ENCODE peak calls at places on chromosomes 16 and 17, in six cellular contexts. One of them, this sample, is unnamed.
A peak's percentile ranks its signal among the peaks of the same experiment; 100 is the strongest.

GRCh38 chr17:81843713-81844326 is 9.0 kb upstream of the PPP1R27 start:
- DNase-seq in WTC11: no peak
- DNase-seq in AG10803: no peak
- DNase-seq in Panc1: no peak
- DNase-seq in thoracic aorta: no peak
- DNase-seq in cardiac fibroblast: no peak
- DNase-seq in this sample: no peak

GRCh38 chr17:65698381-65699061 is 137.1 kb upstream of the AXIN2 start:
- DNase-seq in WTC11: no peak
- DNase-seq in AG10803: peak; percentile 27
- DNase-seq in cardiac fibroblast: peak; percentile 71
- DNase-seq in Panc1: no peak
- DNase-seq in thoracic aorta: no peak
- DNase-seq in this sample: no peak

GRCh38 chr17:59783221-59784016 is 76.0 kb downstream of the VMP1 start:
- DNase-seq in cardiac fibroblast: peak; percentile 82
- DNase-seq in AG10803: peak; percentile 42
- DNase-seq in WTC11: no peak
- DNase-seq in Panc1: no peak
- DNase-seq in thoracic aorta: no peak
- DNase-seq in this sample: no peak

GRCh38 chr16:60074378-60074777 is 1340.3 kb upstream of the GOT2 start:
- DNase-seq in Panc1: no peak
- DNase-seq in WTC11: no peak
- DNase-seq in cardiac fibroblast: no peak
- DNase-seq in thoracic aorta: no peak
- DNase-seq in AG10803: no peak
- DNase-seq in this sample: no peak

GRCh38 chr17:73647331-73647730 is 3.1 kb upstream of the SDK2 start:
- DNase-seq in WTC11: no peak
- DNase-seq in AG10803: no peak
- DNase-seq in thoracic aorta: no peak
- DNase-seq in Panc1: no peak
- DNase-seq in cardiac fibroblast: no peak
- DNase-seq in this sample: no peak

GRCh38 chr17:39147221-39148185 is 3.9 kb downstream of the PLXDC1 start:
- DNase-seq in cardiac fibroblast: no peak
- DNase-seq in WTC11: no peak
- DNase-seq in thoracic aorta: no peak
- DNase-seq in Panc1: no peak
- DNase-seq in AG10803: no peak
- DNase-seq in this sample: no peak

GRCh38 chr17:15966183-15966878 is 21.4 kb downstream of the ADORA2B start:
- DNase-seq in thoracic aorta: no peak
- DNase-seq in WTC11: peak; percentile 82
- DNase-seq in cardiac fibroblast: peak; percentile 35
- DNase-seq in Panc1: no peak
- DNase-seq in AG10803: no peak
- DNase-seq in this sample: no peak

GRCh38 chr17:10314332-10314731 is 58.5 kb downstream of the MYH13 start:
- DNase-seq in WTC11: no peak
- DNase-seq in Panc1: no peak
- DNase-seq in thoracic aorta: no peak
- DNase-seq in AG10803: no peak
- DNase-seq in cardiac fibroblast: no peak
- DNase-seq in this sample: no peak

GRCh38 chr17:10198509-10199249 is at the start of gene GAS7:
- DNase-seq in cardiac fibroblast: no peak
- DNase-seq in thoracic aorta: no peak
- DNase-seq in Panc1: no peak
- DNase-seq in WTC11: peak; percentile 81
- DNase-seq in AG10803: no peak
- DNase-seq in this sample: no peak

GRCh38 chr17:58412910-58413630 is 4.3 kb downstream of the RNF43 start:
- DNase-seq in cardiac fibroblast: no peak
- DNase-seq in WTC11: no peak
- DNase-seq in Panc1: no peak
- DNase-seq in thoracic aorta: no peak
- DNase-seq in AG10803: no peak
- DNase-seq in this sample: no peak

DNA sequence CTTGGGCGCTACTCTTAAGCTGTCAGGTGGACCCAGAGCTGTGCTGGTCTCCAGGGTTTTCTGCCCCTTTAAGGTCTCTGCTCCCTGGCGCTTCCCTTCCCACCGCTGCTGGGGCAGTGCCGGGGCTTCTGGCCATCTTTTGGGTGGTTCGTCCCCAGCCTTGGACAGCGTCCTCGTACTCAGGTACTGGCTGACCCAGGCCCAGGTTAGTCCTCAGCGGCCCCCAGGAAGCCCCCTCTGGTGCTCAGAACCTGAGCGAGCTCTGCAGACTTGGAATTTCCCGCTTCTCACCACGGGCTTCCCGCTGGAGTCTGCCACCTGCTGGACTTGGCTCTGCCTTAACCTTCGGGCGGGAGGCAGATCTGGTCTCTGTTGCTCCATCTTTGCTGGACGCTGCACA is 94.1 kb upstream of the ZNF750 start:
- DNase-seq in WTC11: peak; percentile 23
- DNase-seq in AG10803: no peak
- DNase-seq in Panc1: no peak
- DNase-seq in thoracic aorta: no peak
- DNase-seq in cardiac fibroblast: no peak
- DNase-seq in this sample: no peak
- TF ChIP-seq CTCF in WTC11: no peak
- TF ChIP-seq CTCF in AG10803: no peak
- TF ChIP-seq CTCF in Panc1: no peak
- TF ChIP-seq CTCF in thoracic aorta: no peak
- TF ChIP-seq CTCF in cardiac fibroblast: no peak
- TF ChIP-seq CTCF in this sample: no peak

GRCh38 chr17:28717578-28718316 is at the start of gene RAB34:
- DNase-seq in AG10803: peak; percentile 88
- DNase-seq in cardiac fibroblast: peak; percentile 80
- DNase-seq in thoracic aorta: peak; percentile 47
- DNase-seq in Panc1: no peak
- DNase-seq in WTC11: peak; percentile 96
- DNase-seq in this sample: no peak
- TF ChIP-seq CTCF in AG10803: peak; percentile 24
- TF ChIP-seq CTCF in cardiac fibroblast: no peak
- TF ChIP-seq CTCF in thoracic aorta: peak; percentile 19
- TF ChIP-seq CTCF in Panc1: peak; percentile 70
- TF ChIP-seq CTCF in WTC11: no peak
- TF ChIP-seq CTCF in this sample: no peak

GRCh38 chr16:86671486-86672214 is 93.3 kb downstream of the FOXL1 start:
- DNase-seq in AG10803: peak; percentile 37
- DNase-seq in Panc1: no peak
- DNase-seq in WTC11: no peak
- DNase-seq in cardiac fibroblast: no peak
- DNase-seq in thoracic aorta: no peak
- DNase-seq in this sample: no peak
- TF ChIP-seq CTCF in AG10803: no peak
- TF ChIP-seq CTCF in Panc1: no peak
- TF ChIP-seq CTCF in WTC11: no peak
- TF ChIP-seq CTCF in cardiac fibroblast: no peak
- TF ChIP-seq CTCF in thoracic aorta: no peak
- TF ChIP-seq CTCF in this sample: no peak

DNA sequence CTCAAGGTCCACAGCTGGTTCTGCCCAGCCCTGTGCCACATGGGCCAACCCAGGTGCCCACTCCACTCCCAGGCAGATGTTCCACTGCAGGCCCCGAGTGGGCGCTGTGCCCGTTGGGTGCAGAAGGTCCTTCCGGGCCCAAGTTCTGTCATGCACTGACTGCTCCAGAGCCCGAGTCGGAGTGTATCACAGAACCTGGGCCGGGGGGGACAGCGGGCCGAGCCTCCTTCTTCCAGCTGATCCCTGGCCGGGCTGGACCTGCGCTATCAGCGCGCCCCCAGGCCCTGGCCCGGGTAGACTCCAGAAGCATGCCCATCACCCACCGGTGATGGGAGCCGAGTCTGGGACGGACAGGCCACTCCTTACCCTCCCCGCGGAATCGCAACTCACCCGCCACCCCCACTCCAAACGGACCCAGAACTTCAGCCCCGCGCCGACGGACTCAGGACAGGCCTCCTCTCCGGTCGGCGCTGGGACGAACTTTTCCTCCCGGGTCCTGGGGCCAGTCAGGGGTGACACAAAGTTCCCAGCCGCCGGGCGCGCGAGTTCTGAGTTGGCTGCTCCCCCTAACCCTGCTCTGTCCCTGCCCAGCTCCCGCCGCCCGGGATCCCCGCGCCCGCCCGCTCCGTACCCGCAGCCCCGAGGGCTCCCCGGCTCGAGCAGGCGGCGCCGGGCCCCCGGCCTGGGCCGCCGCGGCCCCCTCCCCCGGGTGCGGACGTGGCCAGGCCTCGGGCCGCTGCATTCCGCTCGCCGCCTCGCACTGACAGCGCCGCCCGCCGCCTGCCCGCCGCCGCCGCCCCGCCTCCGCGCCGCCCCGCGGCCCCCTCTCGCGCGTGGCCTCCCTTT is at the start of gene COPZ2:
- DNase-seq in cardiac fibroblast: peak; percentile 59
- DNase-seq in Panc1: peak; percentile 22
- DNase-seq in thoracic aorta: peak; percentile 32
- DNase-seq in WTC11: peak; percentile 55
- DNase-seq in AG10803: peak; percentile 69
- DNase-seq in this sample: no peak
- TF ChIP-seq CTCF in cardiac fibroblast: peak; percentile 73
- TF ChIP-seq CTCF in Panc1: peak; percentile 84
- TF ChIP-seq CTCF in thoracic aorta: peak; percentile 41
- TF ChIP-seq CTCF in WTC11: no peak
- TF ChIP-seq CTCF in AG10803: peak; percentile 56
- TF ChIP-seq CTCF in this sample: peak; percentile 35

This sample was measured in esophagus squamous epithelium.